ENCODE peak calls at places on chromosomes 3 and 15, in four cellular contexts. U is GM19239; E is naive thymus-derived CD8-positive, alpha-beta T cell; O is activated CD4-positive, alpha-beta T cell treated with anti-CD3 and anti-CD28 coated beads, Interleukin-2, amount 50 U/mL, for 48 hours. F is an unnamed sample.
A peak's percentile ranks its signal among the peaks of the same experiment; 100 is the strongest.

GRCh38 chr15:88403461-88403860 is 63.7 kb downstream of the MRPL46 start:
- DNase-seq in U (no peak), E (no peak), O (no peak), F (no peak)

GRCh38 chr3:24523988-24524727 is 29.5 kb upstream of the THRB start:
- DNase-seq in U (no peak), E (no peak), O (no peak), F (no peak)

GRCh38 chr3:43919067-43919466 is 228.3 kb downstream of the ABHD5 start:
- DNase-seq in U (no peak), E (no peak), O (no peak), F (no peak)

GRCh38 chr3:58116985-58117384 is 93.8 kb downstream of the DNASE1L3 start:
- DNase-seq in U (no peak), E (no peak), O (no peak), F (no peak)

GRCh38 chr3:16950845-16951244 is 66.1 kb downstream of the PLCL2 start:
- DNase-seq in U (no peak), E (no peak), O (no peak), F (no peak)

GRCh38 chr3:122295286-122295685 is 29.8 kb upstream of the CSTA start:
- DNase-seq in U (no peak), E (no peak), O (no peak), F (no peak)

GRCh38 chr15:33559207-33559890 is 248.6 kb downstream of the RYR3 start:
- DNase-seq in U (no peak), E (no peak), O (no peak), F (no peak)

GRCh38 chr3:150479370-150479769 is 66.9 kb downstream of the SERP1 start:
- DNase-seq in U (no peak), E (no peak), O (no peak), F (no peak)

GRCh38 chr3:121232309-121233225 is 313.2 kb downstream of the POLQ start:
- DNase-seq in U (no peak), E (no peak), O (no peak), F (no peak)

GRCh38 chr15:28086175-28086703 is 12.9 kb downstream of the OCA2 start:
- DNase-seq in U (peak; percentile 74), E (peak; percentile 51), O (peak; percentile 62), F (peak; percentile 58)

GRCh38 chr3:171132873-171133272 is 106.4 kb upstream of the SLC2A2 start:
- DNase-seq in U (no peak), E (no peak), O (no peak), F (no peak)

GRCh38 chr3:129486057-129487035 is 42.1 kb upstream of the RHO start:
- DNase-seq in U (no peak), E (no peak), O (no peak), F (no peak)

GRCh38 chr3:71152039-71152891 is 431.3 kb downstream of the FOXP1 start:
- DNase-seq in U (no peak), E (no peak), O (no peak), F (no peak)

GRCh38 chr3:23945653-23945902 is 492 bp downstream of the NR1D2 start:
- DNase-seq in U (no peak), E (no peak), O (no peak), F (no peak)

GRCh38 chr3:54756330-54756731 is 171.5 kb downstream of the LRTM1 start:
- DNase-seq in U (no peak), E (no peak), O (no peak), F (no peak)

GRCh38 chr3:66483006-66483928 is 17.6 kb downstream of the LRIG1 start:
- DNase-seq in U (no peak), E (no peak), O (no peak), F (no peak)

GRCh38 chr3:136516095-136516494 is 236.1 kb downstream of the STAG1 start:
- DNase-seq in U (no peak), E (no peak), O (no peak), F (no peak)

GRCh38 chr3:88002448-88002847 is 56.4 kb downstream of the CGGBP1 start:
- DNase-seq in U (no peak), E (no peak), O (no peak), F (no peak)

GRCh38 chr3:37872413-37873160 is 10.9 kb downstream of the CTDSPL start:
- DNase-seq in U (no peak), E (no peak), O (no peak), F (no peak)

GRCh38 chr15:101093959-101094358 is 157.9 kb downstream of the CHSY1 start:
- DNase-seq in U (no peak), E (no peak), O (no peak), F (no peak)

GRCh38 chr15:40633178-40633577 is 39.1 kb downstream of the KNL1 start:
- DNase-seq in U (no peak), E (no peak), O (no peak), F (no peak)

GRCh38 chr3:37668431-37668830 is 193.2 kb upstream of the CTDSPL start:
- DNase-seq in U (no peak), E (no peak), O (no peak), F (no peak)

GRCh38 chr15:100332231-100332630 is 9.5 kb downstream of the ADAMTS17 start:
- DNase-seq in U (no peak), E (peak; percentile 14), O (no peak), F (no peak)

GRCh38 chr3:184414418-184415228 is 34.8 kb downstream of the CHRD start:
- DNase-seq in U (no peak), E (no peak), O (no peak), F (no peak)

GRCh38 chr15:66763186-66764066 is 61.4 kb downstream of the SMAD6 start:
- DNase-seq in U (no peak), E (no peak), O (no peak), F (no peak)